ENCODE peak calls at places on chromosome X, in six cellular contexts. B is amniotic epithelial cell, Q is progenitor cell of endocrine pancreas, T is choroid plexus epithelial cell, P is left cardiac atrium, N is A673. X is an unnamed sample.

GRCh38 chrX:9486786-9487185 is 21.9 kb downstream of the TBL1X start:
- DNase-seq in P (no peak), Q (no peak), T (no peak), N (no peak), B (no peak), X (no peak)

GRCh38 chrX:48461830-48462229 is 8.2 kb downstream of the SLC38A5 start:
- DNase-seq in N (no peak), B (peak), Q (no peak), T (no peak), P (no peak), X (no peak)

GRCh38 chrX:13420545-13421183 is 100.8 kb upstream of the ATXN3L start:
- DNase-seq in T (no peak), N (no peak), Q (no peak), P (no peak), B (no peak), X (no peak)

GRCh38 chrX:103398321-103398937 is 22.1 kb downstream of the BEX3 start:
- DNase-seq in N (peak), Q (no peak), T (peak), P (no peak), B (peak), X (peak)

GRCh38 chrX:122512561-122513072 is 671.5 kb upstream of the GRIA3 start:
- DNase-seq in T (peak), N (no peak), B (no peak), Q (no peak), P (no peak), X (no peak)

GRCh38 chrX:136867518-136867917 is 13.0 kb downstream of the RBMX start:
- DNase-seq in P (no peak), B (peak), Q (no peak), T (peak), N (no peak), X (peak)

GRCh38 chrX:38882894-38883620 is 81.8 kb downstream of the MID1IP1 start:
- DNase-seq in N (no peak), P (no peak), T (no peak), Q (no peak), B (peak), X (peak)

GRCh38 chrX:15206306-15206705 is 63.6 kb downstream of the ASB9 start:
- DNase-seq in P (no peak), B (no peak), Q (no peak), N (no peak), T (no peak), X (no peak)

GRCh38 chrX:68989865-68990606 is 161.2 kb downstream of the EFNB1 start:
- DNase-seq in Q (peak), T (peak), N (no peak), P (peak), B (peak), X (peak)

GRCh38 chrX:41029332-41029731 is 55.9 kb upstream of the USP9X start:
- DNase-seq in N (no peak), P (no peak), T (peak), B (no peak), Q (no peak), X (peak)

GRCh38 chrX:120365320-120365719 is 3.4 kb downstream of the ATP1B4 start:
- DNase-seq in P (peak), B (peak), T (peak), N (peak), Q (peak), X (peak)

GRCh38 chrX:40031861-40032422 is 65.8 kb downstream of the BCOR start:
- DNase-seq in T (no peak), Q (no peak), B (peak), N (no peak), P (no peak), X (no peak)

GRCh38 chrX:43808231-43808630 is 74.0 kb downstream of the MAOB start:
- DNase-seq in B (no peak), T (no peak), N (no peak), Q (no peak), P (no peak), X (no peak)

GRCh38 chrX:15277594-15277993 is 7.7 kb upstream of the ASB9 start:
- DNase-seq in Q (no peak), B (peak), N (no peak), P (no peak), T (peak), X (peak)

GRCh38 chrX:54819201-54819600 is 11.7 kb downstream of the MAGED2 start:
- DNase-seq in N (no peak), Q (no peak), B (no peak), T (no peak), P (no peak), X (no peak)

GRCh38 chrX:16804923-16805464 is 18.7 kb downstream of the TXLNG start:
- DNase-seq in N (no peak), T (no peak), B (no peak), P (no peak), Q (no peak), X (no peak)

GRCh38 chrX:119041175-119041574 is 31.6 kb upstream of the CT47C1 start:
- DNase-seq in B (peak), Q (no peak), T (peak), P (peak), N (no peak), X (peak)

GRCh38 chrX:19839770-19840254 is 47.6 kb downstream of the SH3KBP1 start:
- DNase-seq in N (no peak), B (no peak), P (no peak), T (no peak), Q (no peak), X (no peak)

GRCh38 chrX:150503898-150504219 is 64.6 kb upstream of the MTM1 start:
- DNase-seq in T (no peak), P (no peak), B (no peak), N (no peak), Q (no peak), X (no peak)

X was measured in iris pigment epithelial cell.